ENCODE peak calls at places on chromosomes 1 and 21, in seven cellular contexts. M is heart left ventricle, Y is tibial nerve, Z is mammary epithelial cell, G is brain microvascular endothelial cell, C is heart right ventricle, I is H1. S is an unnamed sample.

GRCh38 chr1:13674386-13674785 is 25.6 kb upstream of the PRDM2 start:
- DNase-seq in Y (no peak), M (no peak), Z (no peak), I (no peak), G (no peak), C (no peak), S (no peak)

GRCh38 chr1:15261155-15262002 is 14.4 kb downstream of the FHAD1 start:
- DNase-seq in G (no peak), Y (no peak), M (peak), C (peak), I (peak), Z (no peak), S (no peak)

GRCh38 chr1:44636711-44637589 is 37.3 kb downstream of the TMEM53 start:
- DNase-seq in G (no peak), M (no peak), Y (no peak), I (no peak), Z (peak), C (no peak), S (no peak)

GRCh38 chr1:23791434-23792047 is 596 bp downstream of the LYPLA2 start:
- DNase-seq in Z (peak), G (no peak), Y (no peak), I (peak), C (no peak), M (no peak), S (peak)

GRCh38 chr1:18786149-18786548 is 73.3 kb downstream of the TAS1R2 start:
- DNase-seq in Z (no peak), C (no peak), I (no peak), G (no peak), M (no peak), Y (no peak), S (no peak)

GRCh38 chr1:244730153-244730933 is 77.4 kb downstream of the DESI2 start:
- DNase-seq in C (peak), Y (no peak), Z (peak), I (peak), M (peak), G (peak), S (peak)

GRCh38 chr1:147213271-147213670 is 11.9 kb downstream of the FMO5 start:
- DNase-seq in G (no peak), C (no peak), I (no peak), Z (no peak), M (no peak), Y (no peak), S (no peak)

GRCh38 chr1:54486864-54487263 is 61.2 kb upstream of the ACOT11 start:
- DNase-seq in M (no peak), G (no peak), C (no peak), Y (no peak), Z (no peak), I (no peak), S (no peak)

GRCh38 chr1:80542231-80542630 is 1258.5 kb upstream of the ADGRL2 start:
- DNase-seq in Z (peak), G (peak), C (no peak), Y (no peak), M (no peak), I (no peak), S (no peak)

GRCh38 chr1:215631489-215631888 is 64.4 kb downstream of the KCTD3 start:
- DNase-seq in M (no peak), I (no peak), Y (no peak), Z (peak), G (peak), C (no peak), S (no peak)

GRCh38 chr21:36059823-36060158 is 535 bp downstream of the SETD4 start:
- DNase-seq in G (peak), Y (no peak), Z (no peak), C (peak), M (peak), I (peak), S (peak)

GRCh38 chr1:183223467-183223866 is 37.4 kb downstream of the LAMC2 start:
- DNase-seq in M (no peak), Z (no peak), Y (no peak), G (no peak), I (no peak), C (no peak), S (no peak)

GRCh38 chr1:218779341-218779831 is 394.3 kb upstream of the LYPLAL1 start:
- DNase-seq in M (no peak), I (no peak), Y (no peak), C (no peak), G (no peak), Z (peak), S (no peak)

GRCh38 chr21:41877901-41878830 is 978 bp downstream of the PRDM15 start:
- DNase-seq in M (no peak), Y (no peak), C (no peak), Z (peak), G (peak), I (no peak), S (peak)

GRCh38 chr1:51686450-51686849 is 69.6 kb downstream of the OSBPL9 start:
- DNase-seq in M (no peak), C (no peak), G (no peak), I (no peak), Z (peak), Y (no peak), S (no peak)

GRCh38 chr21:14734833-14735232 is 188.7 kb upstream of the SAMSN1 start:
- DNase-seq in I (no peak), G (no peak), C (no peak), Y (no peak), M (no peak), Z (no peak), S (no peak)

GRCh38 chr1:226788965-226789364 is 49.9 kb upstream of the ITPKB start:
- DNase-seq in C (no peak), Y (no peak), I (no peak), Z (no peak), G (no peak), M (no peak), S (no peak)

GRCh38 chr1:14184346-14184963 is 414.0 kb upstream of the KAZN start:
- DNase-seq in G (no peak), I (no peak), C (no peak), Z (no peak), Y (no peak), M (no peak), S (peak)

DNA sequence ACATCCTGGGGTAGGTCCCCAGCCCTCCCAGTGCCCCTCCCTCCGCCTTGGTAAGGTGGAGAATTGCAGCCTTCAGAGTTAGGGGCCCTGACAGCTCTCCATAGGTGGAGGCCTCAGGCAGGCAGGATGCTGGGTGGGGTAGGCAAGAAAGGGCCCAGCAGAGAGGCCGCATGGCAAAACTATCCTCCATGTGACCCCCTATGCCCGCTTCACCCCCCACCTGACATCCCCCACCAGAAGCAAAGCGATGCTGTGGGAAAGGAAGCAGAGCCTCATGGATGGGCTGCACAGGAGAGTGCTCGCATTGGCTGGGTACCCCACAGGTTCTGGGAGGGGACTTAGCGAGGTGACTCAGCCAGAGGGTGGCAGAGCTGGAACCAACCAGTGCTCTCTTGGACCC is 1.6 kb downstream of the S100A9 start:
- DNase-seq in Y (no peak), Z (no peak), M (no peak), C (no peak), I (no peak), G (no peak), S (no peak)
- H3K4me3 ChIP-seq in Y (peak), Z (no peak), M (peak), C (no peak), I (no peak), G (no peak), S (no peak)

DNA sequence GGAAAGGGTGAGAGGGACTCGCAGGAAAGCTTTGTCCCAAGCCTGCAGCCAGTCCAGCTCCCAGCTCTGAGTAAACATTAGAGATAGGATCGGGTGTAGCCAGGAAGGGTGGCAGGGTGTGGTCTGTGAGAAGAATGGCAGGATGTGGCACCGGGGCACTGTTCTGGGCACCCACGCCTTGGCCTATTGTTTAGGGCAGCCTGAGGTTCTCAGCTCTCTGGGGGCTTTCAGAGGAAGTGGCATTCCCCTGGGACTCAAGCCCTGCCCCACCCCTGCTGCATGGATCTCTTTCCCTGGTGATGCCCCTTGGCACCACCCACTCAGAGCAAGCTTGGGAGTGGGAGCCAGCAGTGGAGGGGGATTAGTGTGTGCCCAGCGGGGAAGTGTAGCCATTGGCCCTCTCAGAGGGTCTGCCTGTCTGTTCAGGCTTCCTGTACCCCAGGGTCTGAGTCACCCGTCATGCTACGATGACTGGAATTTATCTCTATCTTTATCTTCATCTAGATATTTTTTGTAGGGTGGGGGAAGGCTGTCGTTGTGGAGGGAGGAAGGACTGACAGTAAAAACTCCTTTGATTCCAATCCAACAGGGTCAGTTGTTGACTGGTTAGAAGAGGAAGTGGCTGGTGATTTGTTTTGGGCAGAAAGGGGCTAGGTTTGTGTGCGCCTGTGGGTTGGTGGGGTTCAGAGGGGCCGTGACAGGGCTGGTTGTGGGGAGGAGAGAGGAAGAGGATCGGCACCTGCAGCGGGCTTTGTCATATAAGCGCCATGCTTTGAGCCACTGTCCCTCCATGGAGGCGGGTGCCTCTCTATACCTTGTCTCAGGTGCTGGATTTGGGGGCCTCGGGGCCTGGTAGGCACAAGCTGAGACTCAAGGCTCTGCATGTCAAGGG is 31.7 kb downstream of the SOX13 start:
- DNase-seq in Z (peak), I (no peak), Y (no peak), G (peak), C (peak), M (peak), S (no peak)
- H3K27ac ChIP-seq in Z (no peak), I (no peak), Y (peak), G (peak), C (peak), M (peak), S (peak)

DNA sequence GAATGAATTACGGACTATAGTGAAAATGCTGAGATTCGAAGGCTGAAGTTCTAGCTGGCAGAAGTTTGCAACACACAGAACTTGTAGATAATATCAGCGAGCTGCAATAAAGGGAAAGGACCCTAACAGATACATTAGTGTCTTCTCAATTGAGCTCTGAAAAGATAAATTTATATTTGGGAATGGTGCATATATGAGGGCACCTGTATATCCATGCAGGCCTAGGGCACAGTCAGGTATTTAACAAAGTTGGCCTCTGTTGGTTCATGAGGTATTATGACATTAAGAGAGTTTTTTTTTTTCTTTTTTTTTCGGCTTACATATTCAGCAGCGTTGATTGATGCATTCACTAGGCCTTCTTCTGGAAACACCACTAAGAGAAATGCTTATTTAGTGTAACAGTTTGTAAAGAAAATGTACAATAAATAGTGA is 2.2 kb downstream of the NFIA start:
- DNase-seq in C (no peak), I (no peak), Y (no peak), Z (no peak), G (no peak), M (no peak), S (no peak)
- H3K4me3 ChIP-seq in C (peak), I (no peak), Y (peak), Z (peak), G (no peak), M (peak), S (peak)

DNA sequence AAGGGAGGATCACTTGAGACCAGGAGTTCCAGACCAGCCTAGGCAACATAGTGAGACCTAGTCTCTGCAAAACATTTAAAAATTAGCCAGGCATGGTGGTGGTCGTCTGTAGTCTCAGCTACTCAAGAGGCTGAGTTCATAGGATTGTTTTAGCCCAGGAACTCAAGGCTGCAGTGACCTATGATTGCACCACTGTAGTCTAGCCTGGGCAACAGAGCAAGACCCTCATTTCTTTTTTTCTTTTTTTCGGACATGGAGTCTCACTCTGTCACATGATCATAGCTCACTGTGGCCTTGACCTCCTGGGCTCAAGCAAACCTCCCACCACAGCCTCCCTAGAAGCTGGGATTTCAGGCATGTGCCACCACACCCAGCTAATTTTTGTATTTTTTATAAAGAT is 31.9 kb upstream of the RCC2 start:
- DNase-seq in G (no peak), I (no peak), C (no peak), Y (no peak), Z (no peak), M (no peak), S (no peak)
- H3K27ac ChIP-seq in G (no peak), I (no peak), C (no peak), Y (no peak), Z (no peak), M (no peak), S (no peak)

DNA sequence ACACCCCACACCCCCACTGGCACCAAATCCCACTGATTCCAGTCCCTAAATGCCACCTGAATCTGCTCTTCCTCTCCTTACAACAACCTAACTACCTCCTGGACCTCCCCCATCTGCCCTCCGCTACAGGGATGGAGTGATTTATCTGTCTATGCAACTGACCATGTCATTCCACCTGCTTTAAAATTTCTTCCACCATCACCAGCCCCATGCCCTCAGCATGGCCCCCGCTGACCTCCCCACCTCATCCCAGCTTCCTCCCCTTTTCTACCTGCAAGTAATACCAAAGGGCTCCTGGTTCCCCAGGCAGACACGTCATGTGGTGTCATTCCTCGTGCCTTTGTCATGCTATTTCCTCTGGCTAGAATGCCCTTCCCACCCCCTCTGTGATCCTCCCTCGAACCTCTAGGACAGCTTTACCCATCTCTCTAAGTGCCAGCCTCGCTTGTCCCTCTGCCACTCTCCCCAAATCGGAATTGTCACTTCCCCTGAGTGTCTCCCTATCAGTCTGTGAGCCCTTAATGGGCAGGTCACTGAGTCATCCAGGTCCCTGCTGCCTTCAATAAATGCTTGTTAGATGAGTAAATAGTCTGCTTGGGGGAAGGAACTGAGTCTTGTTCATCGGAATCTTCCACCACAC is 3.7 kb downstream of the GJB4 start:
- DNase-seq in Y (no peak), C (no peak), G (peak), I (no peak), M (no peak), Z (peak), S (no peak)
- H3K4me3 ChIP-seq in Y (no peak), C (no peak), G (no peak), I (no peak), M (no peak), Z (peak), S (no peak)

GRCh38 chr21:45699966-45700365 is 56.4 kb downstream of the PCBP3 start:
- DNase-seq in I (no peak), Z (no peak), Y (no peak), C (no peak), G (no peak), M (no peak), S (no peak)

GRCh38 chr21:45699251-45699942 is 55.9 kb downstream of the PCBP3 start:
- DNase-seq in M (no peak), C (no peak), Z (no peak), I (no peak), G (no peak), Y (no peak), S (no peak)

GRCh38 chr21:45704311-45705108 is 61.0 kb downstream of the PCBP3 start:
- DNase-seq in Z (no peak), Y (no peak), M (no peak), C (no peak), G (no peak), I (no peak), S (no peak)

GRCh38 chr21:45698493-45698947 is 55.0 kb downstream of the PCBP3 start:
- DNase-seq in Z (peak), M (peak), C (peak), Y (no peak), G (peak), I (no peak), S (peak)

DNA sequence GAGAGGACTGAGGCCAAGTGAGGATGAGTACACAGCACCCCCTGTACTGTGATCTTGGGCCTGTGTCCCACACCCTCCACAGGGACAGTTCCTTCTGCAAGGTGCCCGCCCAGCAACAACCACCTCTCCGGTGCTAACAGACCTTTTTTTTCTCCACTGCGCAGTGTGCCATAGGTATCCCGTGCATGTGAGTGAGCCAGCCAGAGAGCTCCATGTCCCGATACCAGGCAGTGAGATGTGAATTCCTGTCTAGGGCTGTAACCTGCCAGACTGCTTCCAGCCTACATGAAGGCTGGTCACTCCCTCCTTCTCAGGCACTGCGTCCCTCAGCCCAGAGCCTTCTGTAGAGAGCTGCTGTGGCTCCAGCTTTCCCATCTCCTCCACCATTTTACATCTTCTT is 56.9 kb downstream of the PCBP3 start:
- DNase-seq in C (no peak), Y (no peak), G (no peak), Z (no peak), I (no peak), M (no peak), S (no peak)
- H3K27ac ChIP-seq in C (no peak), Y (no peak), G (no peak), Z (no peak), I (no peak), M (no peak), S (no peak)

DNA sequence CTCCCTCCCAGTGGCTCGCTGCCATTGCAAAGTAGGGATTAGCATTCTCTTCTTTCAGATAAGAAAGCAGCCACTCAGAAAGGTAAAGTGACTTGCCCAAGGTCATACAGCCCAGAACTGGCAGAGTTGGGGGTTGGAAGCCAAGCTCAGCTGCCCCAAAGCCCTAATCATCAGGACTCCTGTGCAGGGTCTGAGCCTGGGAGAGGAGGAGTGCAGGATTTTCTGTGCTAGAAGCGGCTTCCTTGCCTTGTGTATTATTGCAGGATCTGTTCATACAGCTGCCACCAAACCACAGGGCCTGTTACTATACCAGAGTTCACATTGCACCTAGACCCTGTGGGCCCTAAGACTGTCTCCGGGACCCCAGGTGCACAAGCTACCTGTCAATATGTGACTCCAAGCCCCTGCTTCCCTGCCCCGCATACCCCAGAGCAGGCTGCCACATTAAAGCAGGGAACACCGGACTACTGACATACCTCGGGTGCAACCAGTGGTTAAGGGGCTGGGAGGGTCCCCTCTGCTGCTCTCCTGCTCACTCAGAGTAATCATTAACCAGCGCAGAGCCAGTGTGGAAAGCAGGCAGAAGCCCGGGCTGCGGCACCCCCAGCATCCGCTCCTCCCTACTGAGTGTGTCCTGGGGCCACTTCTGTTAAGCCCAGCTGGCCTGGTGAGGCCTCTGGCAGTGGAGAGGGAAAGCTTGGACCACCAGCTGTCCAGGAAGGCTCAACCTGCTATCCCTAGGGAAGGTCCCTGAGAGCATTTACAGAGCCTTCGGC is 15.8 kb downstream of the HSPG2 start:
- DNase-seq in I (no peak), Z (no peak), C (no peak), G (no peak), Y (no peak), M (no peak), S (no peak)
- H3K4me3 ChIP-seq in I (no peak), Z (no peak), C (no peak), G (no peak), Y (no peak), M (no peak), S (no peak)

S was measured in psoas muscle.